ENCODE peak calls at places on chromosome 22, in seven cellular contexts. E is gastrocnemius medialis, A is aorta, H is HepG2, Z is right lobe of liver, O is tibial artery, M is tibial nerve. I is an unnamed sample.

GRCh38 chr22:38069372-38070249 is 12.4 kb downstream of the PICK1 start:
- DNase-seq in E (peak; percentile 85), A (peak; percentile 94), H (no peak), Z (peak; percentile 45), O (peak; percentile 98), M (no peak), I (peak; percentile 62)

GRCh38 chr22:44895296-44896055 is 114.3 kb downstream of the PHF21B start:
- DNase-seq in E (no peak), A (no peak), H (no peak), Z (peak; percentile 14), O (no peak), M (no peak), I (no peak)

GRCh38 chr22:35921777-35922176 is 106.8 kb downstream of the RBFOX2 start:
- DNase-seq in E (peak; percentile 50), A (peak; percentile 68), H (peak; percentile 75), Z (no peak), O (peak; percentile 85), M (peak; percentile 81), I (peak; percentile 87)

GRCh38 chr22:29331658-29332300 is 16.3 kb upstream of the RASL10A start:
- DNase-seq in E (no peak), A (no peak), H (no peak), Z (no peak), O (no peak), M (no peak), I (no peak)

GRCh38 chr22:39206491-39206890 is 38.3 kb downstream of the PDGFB start:
- DNase-seq in E (no peak), A (peak; percentile 35), H (no peak), Z (no peak), O (peak; percentile 54), M (no peak), I (no peak)

GRCh38 chr22:46272762-46273431 is 5.1 kb downstream of the TTC38 start:
- DNase-seq in E (no peak), A (no peak), H (no peak), Z (no peak), O (peak; percentile 56), M (no peak), I (no peak)

GRCh38 chr22:20645954-20646353 is 128.0 kb upstream of the SERPIND1 start:
- DNase-seq in E (no peak), A (no peak), H (no peak), Z (no peak), O (no peak), M (no peak), I (no peak)

GRCh38 chr22:19718255-19719054 is 4.2 kb downstream of the SEPTIN5 start:
- DNase-seq in E (no peak), A (no peak), H (no peak), Z (no peak), O (no peak), M (no peak), I (no peak)

GRCh38 chr22:45502215-45503070 is at the start of gene FBLN1:
- DNase-seq in E (no peak), A (peak; percentile 65), H (peak; percentile 71), Z (peak; percentile 43), O (peak; percentile 75), M (peak; percentile 37), I (peak; percentile 83)

GRCh38 chr22:46573781-46574437 is 36.5 kb upstream of the CELSR1 start:
- DNase-seq in E (no peak), A (peak; percentile 51), H (no peak), Z (peak; percentile 51), O (no peak), M (peak; percentile 4), I (no peak)

GRCh38 chr22:42389137-42389536 is 43.1 kb downstream of the NFAM1 start:
- DNase-seq in E (no peak), A (no peak), H (no peak), Z (no peak), O (no peak), M (no peak), I (no peak)

GRCh38 chr22:49833340-49834007 is 5.8 kb upstream of the BRD1 start:
- DNase-seq in E (no peak), A (peak; percentile 4), H (no peak), Z (no peak), O (no peak), M (no peak), I (peak; percentile 63)

GRCh38 chr22:26658671-26659478 is 1.5 kb downstream of the MIAT start:
- DNase-seq in E (peak; percentile 33), A (peak; percentile 72), H (no peak), Z (no peak), O (no peak), M (peak; percentile 16), I (peak; percentile 85)

GRCh38 chr22:49352361-49353169 is 475.1 kb downstream of the BRD1 start:
- DNase-seq in E (no peak), A (peak; percentile 42), H (no peak), Z (peak; percentile 45), O (no peak), M (no peak), I (no peak)

GRCh38 chr22:39408807-39409206 is 9.2 kb downstream of the TAB1 start:
- DNase-seq in E (no peak), A (no peak), H (no peak), Z (no peak), O (no peak), M (no peak), I (no peak)

GRCh38 chr22:32208681-32209080 is 3.8 kb upstream of the RFPL2 start:
- DNase-seq in E (no peak), A (no peak), H (no peak), Z (no peak), O (no peak), M (no peak), I (no peak)

GRCh38 chr22:47134222-47134621 is 371.8 kb downstream of the TBC1D22A start:
- DNase-seq in E (no peak), A (no peak), H (no peak), Z (no peak), O (no peak), M (no peak), I (no peak)

GRCh38 chr22:21865041-21865440 is 2.4 kb downstream of the MAPK1 start:
- DNase-seq in E (peak; percentile 16), A (peak; percentile 60), H (no peak), Z (no peak), O (no peak), M (peak; percentile 83), I (peak; percentile 56)

GRCh38 chr22:20550851-20551744 is 43.7 kb downstream of the MED15 start:
- DNase-seq in E (no peak), A (peak; percentile 82), H (no peak), Z (no peak), O (peak; percentile 85), M (no peak), I (peak; percentile 55)

DNA sequence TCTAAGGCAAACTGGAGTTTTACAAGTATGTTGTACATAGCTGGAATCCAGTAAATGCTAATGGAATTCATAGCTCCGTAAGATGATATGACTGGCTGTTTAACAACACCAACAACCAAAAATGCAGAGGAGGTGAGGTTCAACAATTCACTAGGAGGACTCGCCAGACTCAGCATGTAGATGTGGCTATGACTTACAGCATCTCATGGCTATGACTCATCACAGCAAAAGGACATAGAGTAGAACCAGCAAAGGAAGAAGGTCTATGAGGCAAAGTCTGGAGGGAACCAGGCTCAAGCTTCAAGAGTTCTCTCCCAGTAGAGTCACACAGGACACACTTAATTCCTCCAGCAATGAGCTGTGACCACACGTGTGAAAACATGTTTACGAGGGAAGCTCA is 116.9 kb downstream of the LARGE1 start:
- DNase-seq in E (no peak), A (no peak), H (no peak), Z (no peak), O (no peak), M (no peak), I (peak; percentile 46)
- H3K4me3 ChIP-seq in E (no peak overlapping the region), A (no peak overlapping the region), H (no peak overlapping the region), Z (no peak overlapping the region), O (no peak overlapping the region), M (no peak overlapping the region), I (no peak overlapping the region)

DNA sequence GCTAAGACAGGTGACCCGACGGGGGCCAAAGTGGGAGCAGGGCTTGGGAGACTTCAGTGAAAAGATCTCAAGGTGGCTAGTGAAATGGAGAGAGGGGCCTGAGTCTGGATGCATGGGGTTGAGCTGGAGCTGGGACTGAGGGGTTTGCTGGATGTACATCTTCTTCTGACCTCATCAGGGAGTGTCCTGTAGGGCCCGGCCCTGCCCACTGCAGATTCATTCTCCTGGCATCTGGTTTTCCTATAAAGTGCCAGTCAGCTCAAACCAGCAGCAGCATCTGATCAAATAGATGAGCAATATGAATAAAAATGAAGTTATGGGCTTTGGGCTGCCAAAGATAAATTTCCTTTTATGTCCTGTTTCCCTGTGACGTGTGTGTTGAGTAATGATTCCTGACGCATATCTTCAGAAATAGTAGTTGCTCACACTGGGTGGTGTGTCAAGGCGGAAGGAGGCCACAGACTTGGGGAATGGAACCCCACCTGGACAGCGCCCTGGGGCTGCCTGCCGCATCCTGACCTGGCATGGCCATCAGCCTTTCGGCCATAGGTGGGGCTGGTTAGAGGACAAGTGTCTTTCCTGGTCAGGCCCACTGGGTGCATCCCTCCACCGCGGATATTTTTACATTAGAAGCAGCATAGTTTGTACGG is 135.4 kb downstream of the OSBP2 start:
- DNase-seq in E (no peak), A (no peak), H (no peak), Z (no peak), O (no peak), M (no peak), I (no peak)
- H3K4me3 ChIP-seq in E (no peak overlapping the region), A (no peak overlapping the region), H (no peak overlapping the region), Z (no peak overlapping the region), O (no peak overlapping the region), M (no peak overlapping the region), I (no peak overlapping the region)

DNA sequence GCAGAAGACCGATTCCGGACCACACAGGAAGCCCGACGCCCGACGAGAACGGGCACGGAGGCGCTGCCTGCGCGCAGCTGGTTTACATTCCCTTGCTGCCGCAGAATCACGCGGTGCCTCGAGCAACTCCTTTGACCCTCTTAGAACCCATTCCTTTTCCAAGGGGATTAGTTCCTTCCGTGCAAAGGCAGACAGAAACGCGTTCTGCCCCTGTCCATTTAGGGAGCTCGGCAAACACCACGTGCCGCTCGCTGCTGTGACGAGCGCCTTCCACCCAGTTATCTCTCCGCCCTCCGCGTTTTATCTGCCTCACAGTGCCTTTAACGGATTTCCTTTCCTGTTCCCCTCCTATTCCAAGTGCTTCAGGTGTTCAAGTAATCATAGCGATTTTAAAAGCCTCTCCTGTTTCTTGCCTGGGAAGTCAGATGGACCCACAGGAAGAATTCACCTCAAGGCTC is 24.1 kb upstream of the MICAL3 start:
- DNase-seq in E (no peak), A (no peak), H (no peak), Z (no peak), O (peak; percentile 42), M (no peak), I (no peak)
- H3K4me3 ChIP-seq in E (peak overlapping the region; percentile 5), A (no peak overlapping the region), H (no peak overlapping the region), Z (peak overlapping the region; percentile 2), O (no peak overlapping the region), M (no peak overlapping the region), I (no peak overlapping the region)

DNA sequence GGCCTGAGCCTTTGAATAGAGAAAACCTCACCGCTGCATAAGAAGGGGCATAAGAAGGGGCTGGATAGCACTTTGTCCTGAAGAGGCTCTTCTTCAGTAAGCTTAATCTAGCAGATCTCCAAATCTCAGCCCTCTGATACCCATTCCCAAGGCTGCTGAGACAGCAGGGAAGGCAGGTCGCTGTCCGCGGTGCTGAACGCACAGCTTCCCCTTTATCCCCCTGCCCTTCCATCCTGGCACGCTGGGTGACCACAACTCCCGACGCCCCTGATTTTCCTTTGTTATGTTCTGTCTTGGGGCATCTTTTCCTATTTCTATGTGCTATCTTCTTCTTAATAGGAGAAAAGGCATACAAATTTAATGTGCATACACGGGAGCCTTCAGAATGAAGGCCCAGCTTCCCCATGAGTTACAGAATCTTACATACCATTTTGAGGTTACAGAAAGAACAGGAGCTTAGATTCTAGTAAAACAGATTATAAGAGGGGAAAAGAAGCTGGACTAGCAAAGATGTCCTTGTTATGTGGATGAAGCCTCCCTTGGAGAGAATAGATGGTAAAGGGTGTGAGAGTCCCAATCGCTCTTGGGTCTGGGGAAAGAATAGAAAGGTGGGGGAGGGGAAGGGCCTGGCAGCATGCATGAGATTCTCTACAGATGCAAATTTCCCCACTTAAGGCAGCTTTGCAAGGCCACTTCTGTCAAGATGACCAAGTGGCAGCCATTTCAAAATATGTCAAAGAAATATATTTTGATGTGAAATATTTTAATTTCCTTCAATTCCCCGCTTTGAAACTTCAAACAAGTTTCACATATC is 5.7 kb upstream of the SULT4A1 start:
- DNase-seq in E (no peak), A (peak; percentile 64), H (no peak), Z (peak; percentile 70), O (no peak), M (peak; percentile 41), I (peak; percentile 91)
- H3K4me3 ChIP-seq in E (no peak overlapping the region), A (no peak overlapping the region), H (no peak overlapping the region), Z (no peak overlapping the region), O (no peak overlapping the region), M (no peak overlapping the region), I (no peak overlapping the region)